ENCODE peak calls at places on chromosome 7, in seven cellular contexts. Q is fibroblast of lung, L is MCF 10A, X is activated gamma-delta T cell treated with Interleukin-2 at 50 U/mL for 16 hours, E is WTC11, J is neural progenitor cell, B is IMR-90. R is an unnamed sample.

GRCh38 chr7:48976268-48976667 is 51.9 kb downstream of the CDC14C start:
- DNase-seq in Q (no peak), L (no peak), X (no peak), E (no peak), J (no peak), B (no peak), R (no peak)

GRCh38 chr7:46993396-46993795 is 588.5 kb downstream of the TNS3 start:
- DNase-seq in Q (peak), L (peak), X (no peak), E (no peak), J (no peak), B (peak), R (no peak)

GRCh38 chr7:81484266-81484665 is 285.6 kb downstream of the HGF start:
- DNase-seq in Q (peak), L (peak), X (no peak), E (peak), J (peak), B (peak), R (no peak)

GRCh38 chr7:32062150-32062549 is 8.1 kb downstream of the PDE1C start:
- DNase-seq in Q (peak), L (peak), X (no peak), E (peak), J (peak), B (peak), R (no peak)

GRCh38 chr7:5450549-5451327 is 27.1 kb upstream of the TNRC18 start:
- DNase-seq in Q (peak), L (peak), X (peak), E (peak), J (peak), B (peak), R (no peak)

GRCh38 chr7:4136501-4137110 is 545.5 kb upstream of the FOXK1 start:
- DNase-seq in Q (no peak), L (no peak), X (no peak), E (no peak), J (no peak), B (no peak), R (no peak)

GRCh38 chr7:80279760-80280159 is 145.1 kb downstream of the GNAI1 start:
- DNase-seq in Q (peak), L (no peak), X (no peak), E (no peak), J (no peak), B (no peak), R (no peak)

GRCh38 chr7:37585064-37585463 is 98.5 kb upstream of the GPR141 start:
- DNase-seq in Q (no peak), L (no peak), X (no peak), E (no peak), J (no peak), B (no peak), R (no peak)

GRCh38 chr7:17680943-17681351 is 259.3 kb downstream of the SNX13 start:
- DNase-seq in Q (peak), L (peak), X (no peak), E (no peak), J (peak), B (peak), R (no peak)

GRCh38 chr7:30989008-30989823 is 25.5 kb downstream of the GHRHR start:
- DNase-seq in Q (no peak), L (no peak), X (no peak), E (no peak), J (no peak), B (no peak), R (peak)

GRCh38 chr7:149422914-149423285 is 38.0 kb downstream of the ZNF777 start:
- DNase-seq in Q (no peak), L (no peak), X (peak), E (peak), J (no peak), B (no peak), R (no peak)

GRCh38 chr7:130356760-130357611 is 12.4 kb downstream of the CPA5 start:
- DNase-seq in Q (peak), L (peak), X (no peak), E (no peak), J (no peak), B (peak), R (no peak)

GRCh38 chr7:52753855-52754254 is 281.6 kb upstream of the POM121L12 start:
- DNase-seq in Q (no peak), L (no peak), X (no peak), E (no peak), J (no peak), B (no peak), R (no peak)

GRCh38 chr7:140200102-140200989 is 23.6 kb upstream of the KDM7A start:
- DNase-seq in Q (peak), L (peak), X (no peak), E (no peak), J (no peak), B (peak), R (no peak)

GRCh38 chr7:15481127-15481526 is 80.7 kb downstream of the AGMO start:
- DNase-seq in Q (no peak), L (no peak), X (no peak), E (no peak), J (no peak), B (no peak), R (no peak)

GRCh38 chr7:29408841-29409243 is 154.8 kb upstream of the PRR15 start:
- DNase-seq in Q (peak), L (peak), X (peak), E (peak), J (peak), B (peak), R (peak)

GRCh38 chr7:151761256-151761655 is 115.7 kb downstream of the PRKAG2 start:
- DNase-seq in Q (no peak), L (peak), X (no peak), E (no peak), J (no peak), B (no peak), R (no peak)

GRCh38 chr7:85405016-85405415 is 218.2 kb upstream of the SEMA3D start:
- DNase-seq in Q (no peak), L (no peak), X (no peak), E (no peak), J (no peak), B (no peak), R (no peak)

GRCh38 chr7:710161-710560 is 16.3 kb upstream of the DNAAF5 start:
- DNase-seq in Q (no peak), L (no peak), X (no peak), E (no peak), J (no peak), B (no peak), R (no peak)

GRCh38 chr7:105157278-105157677 is 143.3 kb downstream of the KMT2E start:
- DNase-seq in Q (no peak), L (no peak), X (no peak), E (no peak), J (no peak), B (no peak), R (no peak)

GRCh38 chr7:79091661-79092060 is 361.8 kb downstream of the MAGI2 start:
- DNase-seq in Q (peak), L (no peak), X (no peak), E (no peak), J (no peak), B (peak), R (no peak)

GRCh38 chr7:8109196-8110022 is 140.8 kb downstream of the GLCCI1 start:
- DNase-seq in Q (peak), L (peak), X (no peak), E (no peak), J (no peak), B (peak), R (no peak)

GRCh38 chr7:41465571-41465970 is 237.3 kb downstream of the INHBA start:
- DNase-seq in Q (no peak), L (no peak), X (no peak), E (no peak), J (no peak), B (no peak), R (no peak)

GRCh38 chr7:16034353-16034752 is 347.9 kb upstream of the MEOX2 start:
- DNase-seq in Q (peak), L (peak), X (no peak), E (no peak), J (no peak), B (peak), R (no peak)

GRCh38 chr7:8249121-8249520 is 12.8 kb downstream of the ICA1 start:
- DNase-seq in Q (no peak), L (no peak), X (no peak), E (no peak), J (no peak), B (no peak), R (no peak)

GRCh38 chr7:77442631-77443420 is 26.7 kb upstream of the GSAP start:
- DNase-seq in Q (no peak), L (peak), X (no peak), E (no peak), J (no peak), B (peak), R (no peak)

GRCh38 chr7:108102913-108103312 is 27.2 kb downstream of the LAMB4 start:
- DNase-seq in Q (no peak), L (no peak), X (no peak), E (no peak), J (no peak), B (no peak), R (no peak)

GRCh38 chr7:103660455-103661371 is 214.7 kb upstream of the SLC26A5 start:
- DNase-seq in Q (peak), L (peak), X (no peak), E (no peak), J (no peak), B (peak), R (no peak)

GRCh38 chr7:102208826-102209225 is 77.8 kb upstream of the SH2B2 start:
- DNase-seq in Q (no peak), L (no peak), X (no peak), E (no peak), J (peak), B (no peak), R (no peak)

GRCh38 chr7:113456533-113456932 is 338.2 kb upstream of the SMIM30 start:
- DNase-seq in Q (no peak), L (no peak), X (no peak), E (no peak), J (no peak), B (no peak), R (no peak)

GRCh38 chr7:65809259-65809981 is 63.5 kb upstream of the VKORC1L1 start:
- DNase-seq in Q (no peak), L (no peak), X (no peak), E (no peak), J (peak), B (no peak), R (no peak)